ENCODE peak calls at places on chromosomes 3 and 15, in seven cellular contexts. N is body of pancreas, M is upper lobe of right lung, F is prostate gland, G is vagina, J is psoas muscle, O is uterus. C is an unnamed sample.

GRCh38 chr3:111989061-111989678 is 9.6 kb upstream of the TAGLN3 start:
- DNase-seq in N (peak; percentile 13), M (no peak), F (no peak), G (no peak), J (no peak), O (no peak), C (peak; percentile 41)

GRCh38 chr3:107411779-107412178 is 34.5 kb downstream of the CCDC54 start:
- DNase-seq in N (no peak), M (no peak), F (no peak), G (no peak), J (no peak), O (no peak), C (no peak)

GRCh38 chr3:178966299-178967183 is 105.1 kb downstream of the ZMAT3 start:
- DNase-seq in N (peak; percentile 54), M (no peak), F (no peak), G (no peak), J (no peak), O (no peak), C (peak; percentile 3)

GRCh38 chr3:114848643-114849350 is 298.3 kb downstream of the ZBTB20 start:
- DNase-seq in N (peak; percentile 17), M (no peak), F (no peak), G (no peak), J (no peak), O (no peak), C (no peak)

GRCh38 chr15:41661529-41662225 is 1.5 kb downstream of the MGA start:
- DNase-seq in N (peak; percentile 81), M (peak; percentile 89), F (peak; percentile 63), G (peak; percentile 96), J (peak; percentile 82), O (peak; percentile 68), C (peak; percentile 86)

GRCh38 chr15:49171790-49172189 is 1.7 kb downstream of the GALK2 start:
- DNase-seq in N (no peak), M (no peak), F (no peak), G (no peak), J (no peak), O (no peak), C (no peak)

GRCh38 chr3:135000465-135000864 is 205.4 kb downstream of the EPHB1 start:
- DNase-seq in N (no peak), M (no peak), F (no peak), G (no peak), J (no peak), O (no peak), C (no peak)

GRCh38 chr3:64179860-64180259 is 45.4 kb downstream of the PRICKLE2 start:
- DNase-seq in N (no peak), M (no peak), F (no peak), G (no peak), J (no peak), O (no peak), C (no peak)

DNA sequence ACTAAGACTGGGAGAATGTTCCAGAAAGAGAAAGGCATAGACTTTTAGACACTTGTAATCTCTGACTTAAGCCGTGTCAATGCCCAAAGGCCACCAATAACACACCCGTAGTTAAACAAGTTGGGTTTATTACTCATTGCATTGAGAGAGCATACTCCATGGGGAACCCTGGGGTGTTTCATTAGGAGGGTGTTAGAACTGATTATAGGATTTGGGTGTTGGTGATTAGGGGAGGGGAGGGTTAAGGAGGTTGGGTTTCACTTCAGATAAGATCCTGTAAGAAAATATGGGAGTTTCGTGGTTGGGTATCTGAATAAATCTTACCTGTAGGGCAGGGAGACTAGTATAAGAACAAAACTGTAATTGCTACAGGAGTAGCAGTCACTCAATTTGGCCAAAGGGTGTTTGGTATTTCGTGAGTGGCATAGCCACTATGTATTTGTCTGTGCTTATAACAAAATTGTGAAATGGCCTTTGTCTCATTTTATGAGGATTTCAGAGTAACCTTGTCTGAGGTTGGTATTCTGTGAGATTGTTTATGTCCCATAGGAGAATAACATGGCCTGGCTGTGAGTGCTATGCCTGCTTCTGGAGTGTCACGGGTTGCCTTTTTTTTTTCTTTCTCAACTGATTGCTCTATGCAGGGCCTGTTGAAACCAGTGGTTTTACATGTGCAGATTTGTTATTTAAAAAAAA is 2.9 kb downstream of the HACD3 start:
- DNase-seq in N (no peak), M (no peak), F (no peak), G (no peak), J (no peak), O (no peak), C (no peak)
- H3K4me3 ChIP-seq in N (no peak overlapping the region), M (no peak overlapping the region), F (no peak overlapping the region), G (no peak overlapping the region), J (peak overlapping the region; percentile 81), O (no peak overlapping the region), C (no peak overlapping the region)

GRCh38 chr3:196322-197153 is at the start of gene CHL1:
- DNase-seq in N (no peak), M (peak; percentile 52), F (no peak), G (no peak), J (peak; percentile 51), O (peak; percentile 15), C (peak; percentile 86)
- H3K27me3 ChIP-seq in N (peaks cover 26% of the 10 kb centered on the region), M (peaks cover 28% of the 10 kb centered on the region), F (no peaks in the 10 kb centered on the region), G (no peaks in the 10 kb centered on the region), J (no peaks in the 10 kb centered on the region), O (no peaks in the 10 kb centered on the region), C (peaks cover 57% of the 10 kb centered on the region)

DNA sequence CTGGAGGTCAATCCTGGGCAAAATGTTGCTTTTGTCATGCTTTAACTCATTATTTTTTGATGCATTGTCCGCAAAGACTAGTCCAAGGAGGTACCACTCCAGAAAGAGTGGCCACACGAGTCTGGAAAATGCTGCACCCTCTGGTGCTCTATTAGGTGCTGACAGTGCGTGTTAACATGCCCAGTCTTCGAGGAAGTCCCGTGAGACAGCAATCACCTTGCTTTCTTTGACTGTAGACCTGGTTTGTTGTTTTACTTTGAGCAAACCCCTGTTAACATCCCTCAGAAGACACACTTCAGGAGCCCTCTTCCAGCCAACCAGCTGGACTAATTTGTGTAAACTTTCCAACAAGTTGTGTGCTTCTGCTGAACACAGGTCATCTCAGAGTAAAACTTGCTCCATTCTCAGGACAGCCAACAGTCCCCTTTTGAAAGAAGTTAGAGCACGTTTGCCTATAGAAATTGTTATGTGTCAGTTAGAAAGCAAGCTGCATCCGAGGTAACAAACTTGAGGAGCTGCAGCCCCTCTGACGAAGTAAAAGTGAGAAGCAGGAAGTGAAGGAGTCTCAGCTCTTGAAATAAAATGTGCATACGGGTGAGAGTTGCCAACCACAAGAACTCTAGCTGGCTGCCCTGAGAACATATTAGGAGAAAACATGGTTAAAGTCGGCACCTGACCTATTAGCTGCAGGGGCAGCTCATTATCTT is 205.0 kb downstream of the LPP start:
- DNase-seq in N (no peak), M (no peak), F (no peak), G (no peak), J (no peak), O (no peak), C (no peak)
- H3K4me3 ChIP-seq in N (no peak overlapping the region), M (no peak overlapping the region), F (no peak overlapping the region), G (no peak overlapping the region), J (no peak overlapping the region), O (no peak overlapping the region), C (no peak overlapping the region)

GRCh38 chr3:154022603-154023002 is 98.6 kb upstream of the ARHGEF26 start:
- DNase-seq in N (no peak), M (no peak), F (no peak), G (no peak), J (no peak), O (no peak), C (no peak)
- H3K27me3 ChIP-seq in N (no peaks in the 10 kb centered on the region), M (no peaks in the 10 kb centered on the region), F (no peaks in the 10 kb centered on the region), G (no peaks in the 10 kb centered on the region), J (no peaks in the 10 kb centered on the region), O (no peaks in the 10 kb centered on the region), C (no peaks in the 10 kb centered on the region)

GRCh38 chr3:101689291-101689690 is 2.8 kb upstream of the RPL24 start:
- DNase-seq in N (no peak), M (no peak), F (no peak), G (no peak), J (no peak), O (no peak), C (no peak)
- H3K4me3 ChIP-seq in N (no peak overlapping the region), M (no peak overlapping the region), F (no peak overlapping the region), G (no peak overlapping the region), J (no peak overlapping the region), O (no peak overlapping the region), C (no peak overlapping the region)

DNA sequence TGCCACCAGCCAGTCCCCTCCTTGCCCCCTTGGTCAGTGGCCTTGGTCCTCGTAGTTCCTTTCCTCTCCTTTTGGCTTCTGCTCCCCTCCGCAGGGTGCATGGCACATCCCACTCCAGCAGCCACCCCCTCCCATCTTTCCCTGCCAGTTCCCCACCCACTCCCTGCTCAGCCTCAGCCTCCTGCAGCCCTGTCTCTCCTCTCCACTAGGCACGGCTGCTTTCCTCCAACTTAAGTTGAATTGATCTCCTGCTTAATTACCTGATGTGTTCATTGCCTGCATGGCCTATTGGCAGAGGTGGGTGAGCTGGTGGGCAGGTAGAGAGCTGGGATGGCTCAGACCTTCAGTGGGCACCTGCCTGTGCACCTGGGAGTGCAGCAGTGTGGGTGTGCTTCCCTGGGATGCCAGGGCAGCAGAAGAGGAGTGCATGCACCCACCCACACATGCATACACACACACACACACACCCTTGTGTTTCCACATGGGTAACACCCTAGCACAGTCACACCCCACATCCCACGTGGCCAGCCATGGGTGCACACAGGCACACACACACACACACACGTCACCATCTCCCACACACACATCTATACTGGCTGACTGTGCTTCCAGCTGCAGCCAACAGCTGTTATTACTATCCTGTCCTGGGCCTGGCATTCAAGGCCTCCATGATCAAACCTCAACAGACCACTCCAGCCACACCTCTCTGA is 30.9 kb downstream of the C3orf18 start:
- DNase-seq in N (no peak), M (no peak), F (no peak), G (no peak), J (no peak), O (no peak), C (no peak)
- H3K27me3 ChIP-seq in N (no peaks in the 10 kb centered on the region), M (no peaks in the 10 kb centered on the region), F (no peaks in the 10 kb centered on the region), G (no peaks in the 10 kb centered on the region), J (no peaks in the 10 kb centered on the region), O (no peaks in the 10 kb centered on the region), C (no peaks in the 10 kb centered on the region)

C was measured in H7.